ENCODE peak calls at places on chromosomes 4 and X, in eight cellular contexts. One of them, this sample, is unnamed.

GRCh38 chr4:144799486-144799885 is 153.5 kb downstream of the HHIP start:
- DNase-seq in HFF-Myc: no peak
- DNase-seq in IMR-90: no peak
- DNase-seq in OCI-LY7: no peak
- DNase-seq in ovary: no peak
- DNase-seq in cardiac fibroblast: no peak
- DNase-seq in lower lobe of right lung: no peak
- DNase-seq in mucosa of descending colon: no peak
- DNase-seq in this sample: no peak

GRCh38 chr4:128517739-128518510 is 230.3 kb upstream of the PGRMC2 start:
- DNase-seq in HFF-Myc: peak; percentile 96
- DNase-seq in IMR-90: peak; percentile 98
- DNase-seq in OCI-LY7: no peak
- DNase-seq in ovary: peak; percentile 59
- DNase-seq in cardiac fibroblast: peak; percentile 96
- DNase-seq in lower lobe of right lung: no peak
- DNase-seq in mucosa of descending colon: no peak
- DNase-seq in this sample: peak; percentile 96

GRCh38 chr4:159048166-159048886 is 54.6 kb upstream of the RAPGEF2 start:
- DNase-seq in HFF-Myc: no peak
- DNase-seq in IMR-90: peak; percentile 79
- DNase-seq in OCI-LY7: no peak
- DNase-seq in ovary: peak; percentile 55
- DNase-seq in cardiac fibroblast: peak; percentile 72
- DNase-seq in lower lobe of right lung: peak; percentile 81
- DNase-seq in mucosa of descending colon: peak; percentile 73
- DNase-seq in this sample: peak; percentile 87

GRCh38 chr4:15935504-15936392 is 2.8 kb downstream of the FGFBP1 start:
- DNase-seq in HFF-Myc: no peak
- DNase-seq in IMR-90: peak; percentile 10
- DNase-seq in OCI-LY7: no peak
- DNase-seq in ovary: no peak
- DNase-seq in cardiac fibroblast: peak; percentile 33
- DNase-seq in lower lobe of right lung: no peak
- DNase-seq in mucosa of descending colon: no peak
- DNase-seq in this sample: no peak

GRCh38 chr4:76216521-76216920 is 2.9 kb upstream of the SCARB2 start:
- DNase-seq in HFF-Myc: no peak
- DNase-seq in IMR-90: no peak
- DNase-seq in OCI-LY7: no peak
- DNase-seq in ovary: no peak
- DNase-seq in cardiac fibroblast: no peak
- DNase-seq in lower lobe of right lung: no peak
- DNase-seq in mucosa of descending colon: no peak
- DNase-seq in this sample: no peak

GRCh38 chr4:75769044-75769443 is 44.7 kb downstream of the USO1 start:
- DNase-seq in HFF-Myc: no peak
- DNase-seq in IMR-90: peak; percentile 33
- DNase-seq in OCI-LY7: no peak
- DNase-seq in ovary: no peak
- DNase-seq in cardiac fibroblast: peak; percentile 37
- DNase-seq in lower lobe of right lung: no peak
- DNase-seq in mucosa of descending colon: no peak
- DNase-seq in this sample: peak; percentile 10

GRCh38 chr4:19982556-19982955 is 269.1 kb upstream of the SLIT2 start:
- DNase-seq in HFF-Myc: peak; percentile 51
- DNase-seq in IMR-90: peak; percentile 89
- DNase-seq in OCI-LY7: no peak
- DNase-seq in ovary: no peak
- DNase-seq in cardiac fibroblast: peak; percentile 77
- DNase-seq in lower lobe of right lung: no peak
- DNase-seq in mucosa of descending colon: no peak
- DNase-seq in this sample: peak; percentile 68

GRCh38 chrX:15911729-15912550 is 57.3 kb upstream of the AP1S2 start:
- DNase-seq in HFF-Myc: no peak
- DNase-seq in IMR-90: no peak
- DNase-seq in OCI-LY7: no peak
- DNase-seq in ovary: no peak
- DNase-seq in cardiac fibroblast: peak; percentile 5
- DNase-seq in lower lobe of right lung: no peak
- DNase-seq in mucosa of descending colon: no peak
- DNase-seq in this sample: peak; percentile 13

GRCh38 chr4:113760094-113760851 is 1.3 kb downstream of the CAMK2D start:
- DNase-seq in HFF-Myc: no peak
- DNase-seq in IMR-90: peak; percentile 61
- DNase-seq in OCI-LY7: peak; percentile 60
- DNase-seq in ovary: no peak
- DNase-seq in cardiac fibroblast: peak; percentile 68
- DNase-seq in lower lobe of right lung: peak; percentile 56
- DNase-seq in mucosa of descending colon: peak; percentile 68
- DNase-seq in this sample: peak; percentile 65

GRCh38 chr4:159105063-159105414 is 2.2 kb downstream of the RAPGEF2 start:
- DNase-seq in HFF-Myc: no peak
- DNase-seq in IMR-90: peak; percentile 61
- DNase-seq in OCI-LY7: no peak
- DNase-seq in ovary: no peak
- DNase-seq in cardiac fibroblast: peak; percentile 70
- DNase-seq in lower lobe of right lung: no peak
- DNase-seq in mucosa of descending colon: no peak
- DNase-seq in this sample: peak; percentile 31

GRCh38 chr4:178395798-178396197 is 953.6 kb upstream of the AGA start:
- DNase-seq in HFF-Myc: no peak
- DNase-seq in IMR-90: no peak
- DNase-seq in OCI-LY7: no peak
- DNase-seq in ovary: no peak
- DNase-seq in cardiac fibroblast: no peak
- DNase-seq in lower lobe of right lung: no peak
- DNase-seq in mucosa of descending colon: peak; percentile 34
- DNase-seq in this sample: no peak

GRCh38 chrX:119427024-119427794 is 28.1 kb downstream of the SLC25A43 start:
- DNase-seq in HFF-Myc: no peak
- DNase-seq in IMR-90: peak; percentile 34
- DNase-seq in OCI-LY7: peak; percentile 78
- DNase-seq in ovary: no peak
- DNase-seq in cardiac fibroblast: peak; percentile 37
- DNase-seq in lower lobe of right lung: no peak
- DNase-seq in mucosa of descending colon: peak; percentile 19
- DNase-seq in this sample: peak; percentile 50

GRCh38 chrX:120464409-120464808 is 4.7 kb downstream of the LAMP2 start:
- DNase-seq in HFF-Myc: no peak
- DNase-seq in IMR-90: no peak
- DNase-seq in OCI-LY7: no peak
- DNase-seq in ovary: no peak
- DNase-seq in cardiac fibroblast: no peak
- DNase-seq in lower lobe of right lung: no peak
- DNase-seq in mucosa of descending colon: no peak
- DNase-seq in this sample: no peak

GRCh38 chr4:159655547-159655946 is 552.7 kb downstream of the RAPGEF2 start:
- DNase-seq in HFF-Myc: no peak
- DNase-seq in IMR-90: no peak
- DNase-seq in OCI-LY7: no peak
- DNase-seq in ovary: no peak
- DNase-seq in cardiac fibroblast: peak; percentile 2
- DNase-seq in lower lobe of right lung: no peak
- DNase-seq in mucosa of descending colon: no peak
- DNase-seq in this sample: peak; percentile 58

GRCh38 chr4:73715659-73716058 is 24.7 kb upstream of the CXCL8 start:
- DNase-seq in HFF-Myc: no peak
- DNase-seq in IMR-90: no peak
- DNase-seq in OCI-LY7: no peak
- DNase-seq in ovary: no peak
- DNase-seq in cardiac fibroblast: no peak
- DNase-seq in lower lobe of right lung: no peak
- DNase-seq in mucosa of descending colon: no peak
- DNase-seq in this sample: no peak

GRCh38 chr4:26356067-26356466 is 35.3 kb downstream of the RBPJ start:
- DNase-seq in HFF-Myc: no peak
- DNase-seq in IMR-90: peak; percentile 40
- DNase-seq in OCI-LY7: peak; percentile 13
- DNase-seq in ovary: no peak
- DNase-seq in cardiac fibroblast: peak; percentile 26
- DNase-seq in lower lobe of right lung: no peak
- DNase-seq in mucosa of descending colon: no peak
- DNase-seq in this sample: peak; percentile 58

GRCh38 chr4:185101354-185101890 is 41.6 kb upstream of the SLC25A4 start:
- DNase-seq in HFF-Myc: no peak
- DNase-seq in IMR-90: no peak
- DNase-seq in OCI-LY7: no peak
- DNase-seq in ovary: no peak
- DNase-seq in cardiac fibroblast: no peak
- DNase-seq in lower lobe of right lung: no peak
- DNase-seq in mucosa of descending colon: no peak
- DNase-seq in this sample: no peak

GRCh38 chr4:185099940-185100339 is 43.1 kb upstream of the SLC25A4 start:
- DNase-seq in HFF-Myc: no peak
- DNase-seq in IMR-90: no peak
- DNase-seq in OCI-LY7: no peak
- DNase-seq in ovary: no peak
- DNase-seq in cardiac fibroblast: no peak
- DNase-seq in lower lobe of right lung: no peak
- DNase-seq in mucosa of descending colon: no peak
- DNase-seq in this sample: no peak

GRCh38 chr4:185099024-185099682 is 43.9 kb upstream of the SLC25A4 start:
- DNase-seq in HFF-Myc: no peak
- DNase-seq in IMR-90: no peak
- DNase-seq in OCI-LY7: no peak
- DNase-seq in ovary: no peak
- DNase-seq in cardiac fibroblast: no peak
- DNase-seq in lower lobe of right lung: no peak
- DNase-seq in mucosa of descending colon: no peak
- DNase-seq in this sample: peak; percentile 30

GRCh38 chr4:185093573-185093972 is 49.5 kb upstream of the SLC25A4 start:
- DNase-seq in HFF-Myc: no peak
- DNase-seq in IMR-90: no peak
- DNase-seq in OCI-LY7: no peak
- DNase-seq in ovary: no peak
- DNase-seq in cardiac fibroblast: no peak
- DNase-seq in lower lobe of right lung: no peak
- DNase-seq in mucosa of descending colon: no peak
- DNase-seq in this sample: no peak

DNA sequence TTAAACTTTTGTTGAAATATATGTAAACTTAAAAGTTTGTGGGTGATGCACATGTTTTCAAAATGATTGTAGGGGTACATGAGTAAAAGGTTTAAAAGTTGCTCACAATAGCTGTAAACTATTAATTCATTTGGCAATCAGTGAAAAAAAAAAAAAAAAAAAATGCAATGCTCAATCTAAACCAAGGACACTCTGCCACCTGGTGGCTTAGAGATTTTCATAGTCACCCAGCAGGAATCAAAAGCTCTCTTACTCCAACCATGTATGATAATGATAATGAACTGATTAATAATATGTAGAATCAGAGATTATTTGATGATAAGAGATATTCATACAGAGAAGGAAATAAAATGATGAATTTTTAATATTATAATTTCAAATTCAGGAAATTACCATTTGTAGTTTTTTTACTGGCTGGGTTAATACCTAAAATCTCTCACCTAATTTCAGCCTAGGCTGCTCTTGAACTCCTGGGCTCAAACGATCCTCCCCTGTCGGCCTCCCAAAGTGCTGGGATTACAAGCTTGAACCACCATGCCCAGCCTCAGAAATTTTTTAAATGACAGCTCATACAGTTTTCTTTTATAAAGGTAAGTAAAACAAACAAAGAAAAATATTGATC is 46.9 kb upstream of the SLC25A4 start:
- DNase-seq in HFF-Myc: no peak
- DNase-seq in IMR-90: peak; percentile 31
- DNase-seq in OCI-LY7: peak; percentile 60
- DNase-seq in ovary: no peak
- DNase-seq in cardiac fibroblast: peak; percentile 66
- DNase-seq in lower lobe of right lung: no peak
- DNase-seq in mucosa of descending colon: no peak
- DNase-seq in this sample: peak; percentile 70
- TF ChIP-seq CTCF in HFF-Myc: peak; percentile 42
- TF ChIP-seq CTCF in IMR-90: peak; percentile 64
- TF ChIP-seq CTCF in OCI-LY7: peak; percentile 90
- TF ChIP-seq CTCF in ovary: peak; percentile 21
- TF ChIP-seq CTCF in cardiac fibroblast: peak; percentile 61
- TF ChIP-seq CTCF in lower lobe of right lung: peak; percentile 57
- TF ChIP-seq CTCF in mucosa of descending colon: no peak
- TF ChIP-seq CTCF in this sample: peak; percentile 72

GRCh38 chr4:171812377-171813194 is 618 bp upstream of the GALNTL6 start:
- DNase-seq in HFF-Myc: no peak
- DNase-seq in IMR-90: no peak
- DNase-seq in OCI-LY7: no peak
- DNase-seq in ovary: no peak
- DNase-seq in cardiac fibroblast: no peak
- DNase-seq in lower lobe of right lung: no peak
- DNase-seq in mucosa of descending colon: no peak
- DNase-seq in this sample: no peak
- H3K4me3 ChIP-seq in HFF-Myc: peak overlapping the region; percentile 17
- H3K4me3 ChIP-seq in IMR-90: no peak overlapping the region
- H3K4me3 ChIP-seq in OCI-LY7: no peak overlapping the region
- H3K4me3 ChIP-seq in ovary: no peak overlapping the region
- H3K4me3 ChIP-seq in cardiac fibroblast: peak overlapping the region; percentile 19
- H3K4me3 ChIP-seq in lower lobe of right lung: peak overlapping the region; percentile 43
- H3K4me3 ChIP-seq in mucosa of descending colon: no peak overlapping the region
- H3K4me3 ChIP-seq in this sample: no peak overlapping the region

DNA sequence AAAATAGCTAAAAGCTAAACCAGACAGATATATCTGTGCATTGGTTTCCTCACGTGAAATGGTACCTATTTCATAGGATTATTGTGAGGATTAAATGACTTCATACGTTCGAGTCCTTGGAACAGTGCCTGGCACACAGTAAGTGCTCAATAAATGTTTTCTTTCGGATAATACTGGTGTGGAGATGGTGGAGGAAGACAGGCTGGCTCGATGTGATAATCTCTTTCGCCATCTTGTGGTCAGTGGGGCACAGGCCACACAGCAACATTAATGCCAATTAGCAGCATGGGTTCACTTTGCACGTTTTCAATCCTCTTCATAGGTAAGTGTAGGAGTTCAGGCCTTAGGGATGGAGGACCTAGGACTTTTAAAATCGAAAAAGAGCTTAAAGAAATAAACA is 9.3 kb downstream of the PAGE4 start:
- DNase-seq in HFF-Myc: no peak
- DNase-seq in IMR-90: peak; percentile 15
- DNase-seq in OCI-LY7: peak; percentile 10
- DNase-seq in ovary: no peak
- DNase-seq in cardiac fibroblast: peak; percentile 28
- DNase-seq in lower lobe of right lung: no peak
- DNase-seq in mucosa of descending colon: no peak
- DNase-seq in this sample: peak; percentile 27
- TF ChIP-seq CTCF in HFF-Myc: peak; percentile 45
- TF ChIP-seq CTCF in IMR-90: peak; percentile 56
- TF ChIP-seq CTCF in OCI-LY7: peak; percentile 79
- TF ChIP-seq CTCF in ovary: no peak
- TF ChIP-seq CTCF in cardiac fibroblast: peak; percentile 46
- TF ChIP-seq CTCF in lower lobe of right lung: peak; percentile 62
- TF ChIP-seq CTCF in mucosa of descending colon: no peak
- TF ChIP-seq CTCF in this sample: peak; percentile 50

DNA sequence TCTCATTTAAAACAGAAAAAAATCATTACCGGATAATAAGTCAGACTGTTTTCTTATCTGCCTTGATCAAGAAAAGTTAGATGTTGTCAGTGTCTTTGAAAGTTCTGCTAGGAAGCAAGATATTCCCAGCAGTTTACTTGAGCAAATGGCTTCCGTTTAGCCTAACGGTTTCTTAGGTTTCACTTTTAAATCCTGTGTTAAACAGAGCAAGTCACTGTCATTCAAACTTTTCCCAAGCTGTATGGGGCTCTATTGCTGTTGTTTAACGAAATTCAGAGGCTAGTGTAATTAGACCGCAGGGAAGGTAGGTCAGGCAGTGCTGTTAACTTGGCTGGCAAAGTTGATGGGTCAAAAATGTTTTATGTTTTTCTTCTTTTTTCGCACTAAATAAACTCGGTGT is 80.3 kb upstream of the NEIL3 start:
- DNase-seq in HFF-Myc: no peak
- DNase-seq in IMR-90: peak; percentile 35
- DNase-seq in OCI-LY7: no peak
- DNase-seq in ovary: no peak
- DNase-seq in cardiac fibroblast: peak; percentile 36
- DNase-seq in lower lobe of right lung: no peak
- DNase-seq in mucosa of descending colon: no peak
- DNase-seq in this sample: peak; percentile 20
- H3K4me3 ChIP-seq in HFF-Myc: peak overlapping the region; percentile 7
- H3K4me3 ChIP-seq in IMR-90: peak overlapping the region; percentile 44
- H3K4me3 ChIP-seq in OCI-LY7: no peak overlapping the region
- H3K4me3 ChIP-seq in ovary: peak overlapping the region; percentile 23
- H3K4me3 ChIP-seq in cardiac fibroblast: peak overlapping the region; percentile 29
- H3K4me3 ChIP-seq in lower lobe of right lung: peak overlapping the region; percentile 36
- H3K4me3 ChIP-seq in mucosa of descending colon: no peak overlapping the region
- H3K4me3 ChIP-seq in this sample: peak overlapping the region; percentile 24

This sample was measured in fibroblast of pulmonary artery.